ENCODE peak calls at places on chromosomes 16 and 17, in seven cellular contexts. E is anterior cingulate cortex; B is A549; I is cardiac fibroblast; F is stimulated activated CD8-positive, alpha-beta memory T cell treated with anti-CD3 and anti-CD28 coated beads, Interleukin-2, amount 100 ng/mL, for 48 hours; O is ascending aorta; N is B cell. Y is an unnamed sample.
A peak's percentile ranks its signal among the peaks of the same experiment; 100 is the strongest.

GRCh38 chr17:30565073-30565935 is 88.1 kb downstream of the GOSR1 start:
- DNase-seq in O (no peak), I (no peak), F (no peak), B (peak; percentile 25), N (no peak), E (no peak), Y (no peak)

GRCh38 chr17:72719206-72719581 is 373.3 kb downstream of the SLC39A11 start:
- DNase-seq in N (no peak), O (no peak), E (no peak), F (no peak), I (no peak), B (no peak), Y (no peak)

GRCh38 chr16:12158428-12158827 is 181.9 kb downstream of the SNX29 start:
- DNase-seq in F (no peak), N (no peak), O (no peak), I (peak; percentile 89), B (no peak), E (no peak), Y (peak; percentile 100)

GRCh38 chr16:81900014-81900413 is 111.3 kb downstream of the SDR42E1 start:
- DNase-seq in B (no peak), E (no peak), I (no peak), F (no peak), N (no peak), O (no peak), Y (no peak)

GRCh38 chr16:15874745-15875314 is 13.6 kb downstream of the CEP20 start:
- DNase-seq in F (no peak), I (peak; percentile 83), N (peak; percentile 29), E (peak; percentile 2), O (peak; percentile 75), B (peak; percentile 87), Y (peak; percentile 72)

GRCh38 chr17:45722161-45722560 is 62.0 kb upstream of the CRHR1 start:
- DNase-seq in I (peak; percentile 9), F (no peak), N (no peak), E (no peak), B (peak; percentile 69), O (no peak), Y (peak; percentile 37)

GRCh38 chr17:75087558-75088453 is at the start of gene SLC16A5:
- DNase-seq in F (no peak), B (peak; percentile 95), E (no peak), N (peak; percentile 48), O (peak; percentile 86), I (peak; percentile 61), Y (peak; percentile 82)

GRCh38 chr17:73122953-73123605 is 30.6 kb upstream of the SLC39A11 start:
- DNase-seq in O (no peak), F (no peak), E (no peak), B (no peak), I (no peak), N (no peak), Y (no peak)

GRCh38 chr17:46266656-46267544 is 28.0 kb upstream of the LRRC37A start:
- DNase-seq in O (peak; percentile 91), I (peak; percentile 89), B (peak; percentile 94), N (peak; percentile 93), F (peak; percentile 77), E (peak; percentile 81), Y (peak; percentile 86)

GRCh38 chr17:27612160-27612767 is 18.7 kb upstream of the LGALS9 start:
- DNase-seq in F (no peak), O (no peak), E (no peak), I (peak; percentile 20), N (no peak), B (no peak), Y (no peak)

GRCh38 chr17:15966879-15967248 is 21.9 kb downstream of the ADORA2B start:
- DNase-seq in B (no peak), F (no peak), E (no peak), I (no peak), N (no peak), O (no peak), Y (no peak)

GRCh38 chr17:48589060-48589830 is 796 bp downstream of the HOXB3 start:
- DNase-seq in O (no peak), I (no peak), F (no peak), E (no peak), B (no peak), N (no peak), Y (no peak)

GRCh38 chr16:24700549-24701392 is 28.7 kb upstream of the TNRC6A start:
- DNase-seq in O (peak; percentile 94), I (peak; percentile 99), B (peak; percentile 94), N (no peak), F (no peak), E (no peak), Y (peak; percentile 99)

GRCh38 chr16:81697321-81697885 is 81.7 kb upstream of the PLCG2 start:
- DNase-seq in B (peak; percentile 76), I (peak; percentile 67), E (peak; percentile 52), N (peak; percentile 42), O (no peak), F (peak; percentile 20), Y (peak; percentile 47)

GRCh38 chr17:47844230-47844629 is 3.2 kb upstream of the SCRN2 start:
- DNase-seq in F (no peak), O (no peak), B (no peak), E (no peak), N (no peak), I (no peak), Y (no peak)

GRCh38 chr16:81366316-81366932 is 51.7 kb downstream of the GAN start:
- DNase-seq in N (peak; percentile 70), F (no peak), I (peak; percentile 73), O (no peak), E (no peak), B (peak; percentile 67), Y (peak; percentile 34)

GRCh38 chr17:56597495-56597990 is 4.0 kb downstream of the NOG start:
- DNase-seq in F (no peak), E (no peak), N (no peak), I (no peak), O (no peak), B (no peak), Y (no peak)

GRCh38 chr17:13477180-13477611 is 124.5 kb downstream of the HS3ST3A1 start:
- DNase-seq in B (no peak), O (no peak), E (no peak), F (no peak), I (peak; percentile 60), N (no peak), Y (peak; percentile 75)

GRCh38 chr17:58313815-58314705 is 14.5 kb downstream of the TSPOAP1 start:
- DNase-seq in E (no peak), B (no peak), F (no peak), O (peak; percentile 25), N (no peak), I (no peak), Y (no peak)